ENCODE peak calls at places on chromosome X, in five cellular contexts. V is mesothelial cell of epicardium; F is CD8-positive, alpha-beta T cell; P is NCI-H1417; M is cerebellum. U is an unnamed sample.

GRCh38 chrX:141142946-141143345 is 34.0 kb downstream of the LDOC1 start:
- DNase-seq in P (no peak), V (no peak), F (no peak), M (no peak), U (no peak)

GRCh38 chrX:78327370-78328048 is at the start of gene CYSLTR1:
- DNase-seq in V (no peak), F (no peak), P (no peak), M (no peak), U (no peak)

GRCh38 chrX:119512145-119512800 is 44.0 kb downstream of the SLC25A5 start:
- DNase-seq in V (peak; percentile 40), P (peak; percentile 88), M (peak; percentile 36), F (no peak), U (peak; percentile 41)

GRCh38 chrX:38260231-38260630 is 39.6 kb upstream of the SRPX start:
- DNase-seq in F (no peak), V (no peak), P (peak; percentile 46), M (no peak), U (no peak)

GRCh38 chrX:154696328-154697045 is 43.1 kb upstream of the CTAG2 start:
- DNase-seq in P (no peak), F (no peak), V (no peak), M (no peak), U (no peak)

GRCh38 chrX:13085533-13085932 is 41.1 kb upstream of the FAM9C start:
- DNase-seq in M (no peak), F (no peak), V (no peak), P (no peak), U (no peak)

GRCh38 chrX:112056886-112057285 is 25.7 kb downstream of the TRPC5 start:
- DNase-seq in P (peak; percentile 22), V (no peak), M (no peak), F (no peak), U (no peak)

GRCh38 chrX:49230500-49231232 is 2.5 kb downstream of the CACNA1F start:
- DNase-seq in P (no peak), V (no peak), F (peak; percentile 18), M (peak; percentile 17), U (peak; percentile 57)

GRCh38 chrX:63275127-63275526 is 76.0 kb downstream of the SPIN4 start:
- DNase-seq in M (no peak), P (no peak), V (no peak), F (no peak), U (no peak)

GRCh38 chrX:74293343-74293946 is 10.5 kb upstream of the ZCCHC13 start:
- DNase-seq in M (peak; percentile 77), P (peak; percentile 85), F (peak; percentile 34), V (peak; percentile 62), U (peak; percentile 65)

GRCh38 chrX:32293962-32294708 is 917.2 kb downstream of the DMD start:
- DNase-seq in V (no peak), P (no peak), F (no peak), M (no peak), U (no peak)

GRCh38 chrX:19688426-19688825 is 173.1 kb upstream of the MAP3K15 start:
- DNase-seq in V (no peak), P (no peak), M (no peak), F (no peak), U (no peak)

GRCh38 chrX:41100819-41101218 is 15.6 kb downstream of the USP9X start:
- DNase-seq in P (no peak), V (no peak), M (no peak), F (no peak), U (no peak)

GRCh38 chrX:155215443-155216178 is 649 bp upstream of the VBP1 start:
- DNase-seq in V (no peak), F (no peak), M (no peak), P (no peak), U (no peak)

GRCh38 chrX:23286731-23287130 is 47.9 kb upstream of the PTCHD1 start:
- DNase-seq in V (no peak), M (peak; percentile 14), F (no peak), P (no peak), U (no peak)

GRCh38 chrX:68838571-68838910 is 9.7 kb downstream of the EFNB1 start:
- DNase-seq in F (no peak), P (no peak), M (no peak), V (no peak), U (no peak)

GRCh38 chrX:143635915-143636314 is at the start of gene SLITRK4:
- DNase-seq in M (peak; percentile 57), V (no peak), P (no peak), F (no peak), U (no peak)

GRCh38 chrX:18353931-18354368 is 538 bp downstream of the SCML2 start:
- DNase-seq in M (peak; percentile 4), F (no peak), P (peak; percentile 72), V (peak; percentile 51), U (no peak)

GRCh38 chrX:115584715-115585114 is 23.7 kb downstream of the PLS3 start:
- DNase-seq in P (no peak), F (no peak), V (no peak), M (no peak), U (no peak)

GRCh38 chrX:39251995-39252394 is 450.7 kb downstream of the MID1IP1 start:
- DNase-seq in F (no peak), V (no peak), M (no peak), P (no peak), U (no peak)

GRCh38 chrX:25079020-25079419 is 63.3 kb upstream of the ARX start:
- DNase-seq in M (no peak), F (no peak), P (no peak), V (no peak), U (no peak)

GRCh38 chrX:18884916-18885315 is 99.0 kb downstream of the PHKA2 start:
- DNase-seq in V (no peak), F (no peak), M (no peak), P (no peak), U (no peak)

GRCh38 chrX:95057341-95057740 is 1383.3 kb downstream of the FAM133A start:
- DNase-seq in V (no peak), P (no peak), F (no peak), M (no peak), U (no peak)

GRCh38 chrX:139554367-139554766 is 23.8 kb downstream of the F9 start:
- DNase-seq in P (no peak), F (no peak), V (no peak), M (no peak), U (no peak)

GRCh38 chrX:129754266-129755024 is 15.7 kb downstream of the XPNPEP2 start:
- DNase-seq in F (no peak), M (no peak), V (no peak), P (no peak), U (no peak)

GRCh38 chrX:16750136-16750535 is 30.7 kb downstream of the SYAP1 start:
- DNase-seq in P (no peak), M (no peak), V (no peak), F (no peak), U (no peak)

GRCh38 chrX:102339312-102340298 is 92.6 kb downstream of the NXF2 start:
- DNase-seq in F (no peak), P (no peak), V (no peak), M (no peak), U (no peak)

GRCh38 chrX:131083510-131084142 is 25.5 kb downstream of the ARHGAP36 start:
- DNase-seq in V (no peak), F (no peak), P (no peak), M (no peak), U (no peak)

GRCh38 chrX:108072746-108073145 is 18.6 kb downstream of the PSMD10 start:
- DNase-seq in P (no peak), V (no peak), F (no peak), M (no peak), U (no peak)

GRCh38 chrX:123961268-123962005 is at the start of gene STAG2:
- DNase-seq in M (peak; percentile 71), F (peak; percentile 8), V (peak; percentile 64), P (peak; percentile 92), U (peak; percentile 58)

GRCh38 chrX:103839404-103839803 is 7.3 kb upstream of the RAB9B start:
- DNase-seq in F (no peak), M (no peak), P (no peak), V (no peak), U (no peak)

GRCh38 chrX:96985046-96985445 is 101.3 kb downstream of the RPA4 start:
- DNase-seq in V (no peak), M (no peak), F (no peak), P (no peak), U (no peak)

GRCh38 chrX:14003876-14004425 is 25.7 kb downstream of the GEMIN8 start:
- DNase-seq in P (no peak), F (no peak), M (no peak), V (no peak), U (no peak)

GRCh38 chrX:56726609-56727008 is 2.4 kb upstream of the NBDY start:
- DNase-seq in F (no peak), P (peak; percentile 78), M (no peak), V (no peak), U (no peak)

U was measured in breast epithelium.